ENCODE peak calls at places on chromosomes 1 and 21, in ten cellular contexts. V, L, B, Y, H, I, Z, G, Q and T are unnamed samples.

GRCh38 chr1:233459968-233460367 is 132.4 kb downstream of the MAP3K21 start:
- DNase-seq in B (no peak), V (no peak), Z (no peak), Q (no peak), Y (no peak), I (no peak), G (no peak), L (no peak), H (no peak), T (no peak)

GRCh38 chr1:26016258-26016943 is 5.2 kb upstream of the EXTL1 start:
- DNase-seq in V (peak), I (no peak), Z (peak), L (no peak), H (no peak), G (no peak), Y (no peak), Q (no peak), B (no peak), T (peak)

GRCh38 chr1:75334876-75335275 is 200.7 kb downstream of the LHX8 start:
- DNase-seq in Q (no peak), V (no peak), Z (no peak), H (no peak), G (no peak), B (no peak), I (no peak), L (no peak), Y (no peak), T (no peak)

GRCh38 chr1:174871886-174872285 is 127.9 kb upstream of the CACYBP start:
- DNase-seq in L (no peak), Z (no peak), G (no peak), Y (no peak), H (no peak), B (no peak), Q (peak), I (peak), V (no peak), T (no peak)

GRCh38 chr1:106063510-106063909 is 993.0 kb upstream of the PRMT6 start:
- DNase-seq in I (no peak), G (no peak), Z (no peak), V (no peak), Q (no peak), L (no peak), Y (no peak), H (no peak), B (no peak), T (no peak)

GRCh38 chr1:206023682-206024081 is at the start of gene CTSE:
- DNase-seq in B (no peak), V (no peak), L (no peak), G (no peak), Q (no peak), Y (no peak), H (no peak), Z (no peak), I (no peak), T (no peak)

GRCh38 chr1:210231846-210232523 is 611 bp upstream of the SERTAD4 start:
- DNase-seq in Q (no peak), G (no peak), H (peak), L (no peak), Z (no peak), I (no peak), B (no peak), V (no peak), Y (no peak), T (no peak)

GRCh38 chr1:62175568-62176179 is 19.0 kb upstream of the L1TD1 start:
- DNase-seq in G (peak), B (peak), I (peak), Y (peak), L (peak), H (peak), V (peak), Z (peak), Q (no peak), T (peak)

GRCh38 chr1:192491804-192492554 is 83.6 kb upstream of the RGS1 start:
- DNase-seq in Y (no peak), H (peak), Q (no peak), V (peak), L (no peak), B (no peak), Z (no peak), G (no peak), I (no peak), T (no peak)

GRCh38 chr21:29506947-29507346 is 208.2 kb downstream of the BACH1 start:
- DNase-seq in V (peak), B (no peak), Y (no peak), H (no peak), G (no peak), L (no peak), Z (no peak), I (peak), Q (no peak), T (no peak)

GRCh38 chr1:150876111-150876434 is 326 bp downstream of the ARNT start:
- DNase-seq in Z (peak), Y (no peak), I (no peak), Q (peak), L (no peak), H (peak), V (peak), G (no peak), B (no peak), T (no peak)

GRCh38 chr1:43206721-43207228 is 34.6 kb downstream of the CFAP57 start:
- DNase-seq in Z (no peak), B (peak), I (no peak), H (peak), Q (peak), G (no peak), Y (no peak), L (no peak), V (peak), T (no peak)

GRCh38 chr1:5239911-5240310 is 585.5 kb downstream of the AJAP1 start:
- DNase-seq in Y (no peak), I (no peak), Z (no peak), G (peak), Q (no peak), L (no peak), H (no peak), V (no peak), B (no peak), T (no peak)

GRCh38 chr1:4126731-4127594 is 226.9 kb upstream of the C1orf174 start:
- DNase-seq in L (no peak), Y (no peak), V (no peak), G (no peak), Q (no peak), B (no peak), Z (no peak), I (no peak), H (no peak), T (no peak)

GRCh38 chr21:27268290-27268689 is 301.4 kb upstream of the ADAMTS5 start:
- DNase-seq in I (no peak), V (peak), Z (no peak), B (no peak), G (no peak), L (no peak), H (peak), Y (no peak), Q (peak), T (no peak)

GRCh38 chr1:118004312-118004711 is 74.8 kb downstream of the WDR3 start:
- DNase-seq in H (no peak), G (no peak), I (no peak), Z (no peak), V (no peak), Q (no peak), L (no peak), B (no peak), Y (no peak), T (no peak)

GRCh38 chr1:180786633-180787032 is 126.1 kb upstream of the KIAA1614 start:
- DNase-seq in H (peak), Q (no peak), I (no peak), B (no peak), V (no peak), Y (no peak), L (no peak), Z (no peak), G (no peak), T (no peak)

GRCh38 chr1:178039826-178040380 is 54.0 kb upstream of the RASAL2 start:
- DNase-seq in Q (no peak), B (peak), H (no peak), I (no peak), L (no peak), Y (no peak), Z (no peak), V (no peak), G (no peak), T (no peak)

GRCh38 chr21:34889287-34889536 is 159.9 kb downstream of the RUNX1 start:
- DNase-seq in Y (peak), I (peak), V (peak), Z (peak), G (no peak), Q (no peak), L (peak), B (peak), H (peak), T (peak)

GRCh38 chr1:202023033-202023433 is 12.6 kb downstream of the ELF3 start:
- DNase-seq in L (no peak), I (no peak), H (peak), B (peak), Y (no peak), Q (no peak), V (no peak), Z (no peak), G (peak), T (no peak)

GRCh38 chr1:75991497-75992114 is 59.4 kb upstream of the ASB17 start:
- DNase-seq in Q (peak), Y (peak), B (peak), V (peak), I (peak), H (peak), Z (peak), L (peak), G (peak), T (peak)

GRCh38 chr1:21628798-21629393 is 40.3 kb downstream of the RAP1GAP start:
- DNase-seq in Z (no peak), I (no peak), H (no peak), V (no peak), B (no peak), Q (no peak), Y (no peak), G (no peak), L (no peak), T (no peak)

GRCh38 chr1:155127672-155128468 is at the start of gene EFNA1:
- DNase-seq in Z (peak), Q (no peak), Y (no peak), H (peak), L (peak), V (no peak), I (no peak), B (peak), G (peak), T (peak)

GRCh38 chr1:37147397-37147831 is 113.1 kb upstream of the GRIK3 start:
- DNase-seq in L (no peak), V (no peak), B (no peak), I (no peak), Y (no peak), H (no peak), Z (no peak), Q (no peak), G (no peak), T (no peak)

GRCh38 chr1:208349679-208350330 is 105.6 kb upstream of the PLXNA2 start:
- DNase-seq in G (no peak), I (no peak), L (peak), Q (no peak), B (no peak), H (no peak), Z (no peak), V (no peak), Y (no peak), T (no peak)

GRCh38 chr1:6261615-6261995 is 707 bp upstream of the GPR153 start:
- DNase-seq in G (no peak), H (no peak), B (no peak), V (no peak), L (no peak), Q (no peak), I (no peak), Z (no peak), Y (no peak), T (no peak)

GRCh38 chr1:31216016-31216415 is 23.7 kb downstream of the NKAIN1 start:
- DNase-seq in H (no peak), I (no peak), G (peak), Q (no peak), V (peak), L (no peak), Y (no peak), Z (no peak), B (no peak), T (no peak)

GRCh38 chr1:184513421-184513820 is 126.6 kb downstream of the C1orf21 start:
- DNase-seq in Y (no peak), Z (no peak), I (no peak), L (no peak), H (no peak), B (no peak), G (no peak), Q (no peak), V (peak), T (no peak)

GRCh38 chr1:243596441-243597183 is 253.4 kb downstream of the AKT3 start:
- DNase-seq in H (peak), I (peak), V (peak), Z (peak), Q (peak), L (no peak), G (no peak), Y (no peak), B (no peak), T (peak)

GRCh38 chr1:234597894-234598293 is 12.1 kb downstream of the IRF2BP2 start:
- DNase-seq in G (peak), I (peak), L (peak), Q (no peak), Z (peak), Y (peak), B (peak), V (peak), H (peak), T (peak)

GRCh38 chr1:12082988-12083387 is 19.9 kb downstream of the TNFRSF8 start:
- DNase-seq in Q (no peak), G (no peak), Y (no peak), L (no peak), B (no peak), Z (no peak), V (no peak), I (no peak), H (no peak), T (no peak)

GRCh38 chr1:12080773-12081556 is 17.9 kb downstream of the TNFRSF8 start:
- DNase-seq in Q (no peak), G (no peak), V (no peak), Z (no peak), L (no peak), B (no peak), H (no peak), Y (no peak), I (no peak), T (no peak)

GRCh38 chr1:12083766-12084165 is 20.7 kb downstream of the TNFRSF8 start:
- DNase-seq in G (no peak), B (no peak), I (no peak), H (no peak), Z (no peak), Y (no peak), L (no peak), Q (no peak), V (peak), T (no peak)

GRCh38 chr1:12080156-12080555 is 17.1 kb downstream of the TNFRSF8 start:
- DNase-seq in V (no peak), L (no peak), H (no peak), B (no peak), Q (no peak), Y (no peak), Z (no peak), I (no peak), G (no peak), T (no peak)

DNA sequence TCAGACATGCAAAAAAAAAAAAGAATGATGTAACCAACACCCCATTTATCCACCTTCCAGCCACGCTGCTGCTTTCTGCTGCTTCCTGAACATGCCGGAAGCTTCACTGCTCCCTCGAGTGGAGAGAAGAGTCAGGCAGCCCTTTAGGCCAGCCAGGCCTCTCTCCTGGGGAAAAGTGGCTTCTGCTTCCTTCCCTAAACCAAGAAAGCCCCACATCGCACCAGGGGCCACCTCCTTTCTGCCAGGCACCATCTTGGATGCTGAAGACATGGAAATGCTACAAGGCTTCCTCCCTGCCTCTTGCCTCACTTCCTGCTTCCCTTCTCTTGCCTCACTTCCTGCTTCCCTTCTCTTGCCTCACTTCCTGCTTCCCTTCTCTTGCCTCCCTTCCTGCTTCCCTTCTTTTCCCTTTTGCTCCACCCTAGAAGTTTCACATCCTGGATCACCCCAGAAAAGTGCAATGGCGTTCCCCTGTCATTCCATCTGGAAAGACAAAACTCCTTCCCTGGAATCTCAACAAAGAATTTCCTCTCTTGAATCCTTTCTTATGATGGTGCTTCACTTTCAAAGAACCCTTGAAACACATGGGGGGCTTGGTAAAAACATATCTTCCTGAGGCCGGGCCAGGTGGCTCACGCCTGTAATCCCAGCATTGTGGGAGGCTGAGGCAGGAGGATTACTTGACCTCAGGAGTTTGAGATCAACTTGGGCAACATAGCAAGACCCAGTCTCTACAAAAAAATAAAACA is 18.7 kb downstream of the TNFRSF8 start:
- DNase-seq in V (no peak), L (no peak), H (no peak), Z (no peak), G (no peak), Q (no peak), B (no peak), I (no peak), Y (no peak), T (no peak)
- TF ChIP-seq CTCF in V (no peak), L (no peak), H (no peak), Z (no peak), G (no peak), Q (no peak), B (no peak), I (no peak), Y (no peak), T (no peak)

DNA sequence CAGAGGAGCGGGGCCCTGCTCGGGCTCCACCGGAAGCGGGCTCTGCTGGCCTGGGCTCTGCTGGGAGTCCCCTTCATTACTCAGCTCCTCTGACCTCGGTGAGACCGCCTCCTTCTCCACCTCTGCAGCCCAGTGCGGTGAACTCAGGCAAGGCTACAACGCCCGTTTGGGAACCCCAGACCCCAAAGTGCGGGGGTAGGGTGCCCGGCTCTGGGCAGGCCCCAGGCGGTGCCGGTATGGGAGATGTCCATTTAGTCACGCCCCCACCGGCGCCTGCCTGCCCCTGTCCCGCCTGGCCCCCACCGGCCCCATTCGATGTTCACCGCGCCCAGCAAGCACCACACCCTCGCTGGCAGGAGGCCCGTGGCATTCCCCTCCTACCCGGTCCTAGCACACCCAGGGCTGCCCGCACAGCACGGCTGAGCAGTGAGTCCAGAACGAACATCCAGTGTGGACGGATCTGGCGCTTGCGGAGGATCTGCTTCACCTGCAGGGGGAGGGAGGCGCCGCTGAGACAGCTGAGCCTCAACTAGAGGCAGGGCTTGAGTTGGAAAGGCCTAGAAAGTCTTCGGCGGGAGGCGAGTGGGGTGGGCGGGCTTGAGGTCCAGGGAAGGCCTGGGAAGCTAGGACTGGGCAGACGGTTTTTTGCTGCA is 10.0 kb downstream of the MAP3K6 start:
- DNase-seq in Q (no peak), H (no peak), Y (no peak), Z (peak), B (no peak), I (no peak), G (peak), L (no peak), V (no peak), T (no peak)
- TF ChIP-seq CTCF in Q (no peak), H (no peak), Y (no peak), Z (no peak), B (no peak), I (no peak), G (no peak), L (no peak), V (no peak), T (no peak)

GRCh38 chr1:156618853-156619581 is at the start of gene HAPLN2:
- DNase-seq in Y (no peak), B (peak), Q (no peak), G (peak), L (peak), V (no peak), I (peak), Z (peak), H (peak), T (peak)

GRCh38 chr1:156619582-156619955 is 354 bp downstream of the HAPLN2 start:
- DNase-seq in Q (no peak), L (no peak), H (no peak), Y (no peak), G (no peak), V (no peak), I (no peak), Z (no peak), B (no peak), T (no peak)

GRCh38 chr1:156615946-156616345 is 3.3 kb upstream of the HAPLN2 start:
- DNase-seq in Z (no peak), B (no peak), G (no peak), L (no peak), H (no peak), I (no peak), Y (no peak), Q (no peak), V (no peak), T (no peak)

GRCh38 chr1:156616463-156616862 is 2.8 kb upstream of the HAPLN2 start:
- DNase-seq in Z (no peak), I (no peak), B (peak), V (peak), L (peak), G (no peak), Q (no peak), H (peak), Y (no peak), T (no peak)
- TF ChIP-seq CTCF in Z (no peak), I (no peak), B (no peak), V (peak), L (no peak), G (no peak), Q (no peak), H (no peak), Y (no peak), T (no peak)

DNA sequence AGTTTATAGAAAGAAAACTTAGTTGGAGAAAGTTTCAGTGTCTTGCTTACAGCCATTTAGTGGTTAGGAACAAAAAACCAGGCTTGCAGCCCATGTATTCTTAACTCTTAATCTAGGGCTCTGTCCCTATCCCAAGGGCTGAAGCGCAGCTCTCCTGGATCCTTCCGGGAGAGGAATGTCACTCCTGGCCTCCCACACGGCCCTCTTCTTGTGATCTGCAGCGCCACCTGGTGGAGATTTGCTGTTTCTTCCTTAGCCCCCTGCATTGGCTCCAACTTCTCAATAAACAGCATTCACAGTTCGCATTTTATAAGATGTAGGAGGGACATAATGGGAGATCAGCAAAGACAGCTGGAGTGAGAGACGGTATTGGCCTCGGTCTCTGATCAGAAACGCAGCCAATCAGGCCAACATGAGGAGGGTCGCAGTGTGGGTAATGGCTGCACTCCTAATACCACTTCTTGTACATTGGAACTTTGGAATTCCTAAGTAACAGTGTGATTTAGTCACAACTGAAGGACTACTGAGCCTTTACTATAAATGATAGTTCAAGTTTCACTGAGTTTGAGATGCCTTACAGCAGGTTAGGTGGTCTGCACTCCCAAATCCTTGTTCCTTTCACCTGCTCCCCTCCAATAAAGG is 283.4 kb downstream of the ASTN1 start:
- DNase-seq in Y (peak), Q (no peak), G (peak), L (peak), B (peak), H (peak), I (peak), Z (peak), V (peak), T (peak)
- TF ChIP-seq CTCF in Y (no peak), Q (peak), G (peak), L (peak), B (peak), H (peak), I (peak), Z (peak), V (peak), T (peak)